ENCODE peak calls at places on chromosomes 3 and 15, in ten cellular contexts. N is mammary epithelial cell; T is tibial nerve; B is CD8-positive, alpha-beta T cell; A is GM12865; U is HL-60; F is endodermal cell; Q is IMR-90; E is AG04449; R is astrocyte. C is an unnamed sample.

GRCh38 chr15:25787381-25787780 is 75.7 kb downstream of the ATP10A start:
- DNase-seq in T (no peak), N (no peak), F (no peak), U (no peak), Q (peak), E (no peak), B (no peak), A (no peak), R (no peak), C (no peak)

GRCh38 chr3:126107960-126108688 is 24.2 kb upstream of the SLC41A3 start:
- DNase-seq in T (no peak), N (peak), R (no peak), B (no peak), E (no peak), A (no peak), U (no peak), F (no peak), Q (peak), C (no peak)

GRCh38 chr3:73786346-73786807 is 161.6 kb upstream of the PDZRN3 start:
- DNase-seq in N (peak), U (no peak), F (no peak), T (peak), Q (peak), A (no peak), B (no peak), E (peak), R (peak), C (peak)

GRCh38 chr15:71272932-71273331 is 157.7 kb downstream of the THSD4 start:
- DNase-seq in B (no peak), N (no peak), F (no peak), E (no peak), R (peak), Q (peak), U (no peak), A (no peak), T (no peak), C (peak)

GRCh38 chr3:150639262-150639661 is 36.1 kb downstream of the SELENOT start:
- DNase-seq in F (no peak), N (peak), E (no peak), A (no peak), U (no peak), Q (peak), B (no peak), T (no peak), R (no peak), C (peak)

GRCh38 chr3:86995537-86995936 is 4.6 kb upstream of the VGLL3 start:
- DNase-seq in B (no peak), A (no peak), Q (peak), R (peak), E (peak), T (no peak), U (no peak), F (no peak), N (peak), C (peak)

GRCh38 chr3:152899306-152899705 is 64.4 kb downstream of the P2RY1 start:
- DNase-seq in T (no peak), Q (no peak), A (no peak), F (no peak), B (no peak), E (no peak), U (no peak), R (no peak), N (no peak), C (no peak)

GRCh38 chr15:69537888-69538287 is 85.3 kb downstream of the RPLP1 start:
- DNase-seq in F (no peak), Q (no peak), T (no peak), B (no peak), A (no peak), U (no peak), E (no peak), N (no peak), R (no peak), C (no peak)

GRCh38 chr3:51966016-51966415 is 1.2 kb downstream of the PCBP4 start:
- DNase-seq in U (no peak), R (no peak), A (no peak), T (no peak), Q (no peak), E (no peak), N (no peak), B (no peak), F (no peak), C (no peak)

GRCh38 chr3:57977755-57978715 is 30.2 kb upstream of the FLNB start:
- DNase-seq in R (no peak), F (peak), N (peak), A (no peak), Q (no peak), T (no peak), B (no peak), E (no peak), U (no peak), C (no peak)

GRCh38 chr15:70385052-70385451 is 287.3 kb upstream of the TLE3 start:
- DNase-seq in U (no peak), T (no peak), F (no peak), E (no peak), B (no peak), Q (no peak), N (no peak), R (no peak), A (no peak), C (no peak)

GRCh38 chr3:189053327-189053726 is 118.4 kb upstream of the TPRG1 start:
- DNase-seq in A (no peak), F (no peak), U (no peak), Q (no peak), R (no peak), E (no peak), B (no peak), N (no peak), T (no peak), C (no peak)

GRCh38 chr3:189049458-189050231 is 122.1 kb upstream of the TPRG1 start:
- DNase-seq in N (no peak), Q (no peak), B (no peak), A (peak), T (no peak), F (peak), R (no peak), E (no peak), U (no peak), C (no peak)
- TF ChIP-seq CTCF in N (peak), Q (no peak), B (no peak), A (peak), T (no peak), F (peak), R (no peak), E (no peak), U (no peak), C (peak)

GRCh38 chr3:5733995-5734394 is 546.5 kb downstream of the EDEM1 start:
- DNase-seq in U (no peak), E (no peak), R (no peak), Q (no peak), F (no peak), T (no peak), A (no peak), B (no peak), N (no peak), C (no peak)

GRCh38 chr3:5741017-5741416 is 553.5 kb downstream of the EDEM1 start:
- DNase-seq in F (no peak), Q (no peak), R (no peak), N (no peak), E (no peak), A (no peak), B (no peak), U (no peak), T (no peak), C (no peak)

GRCh38 chr3:5739949-5740348 is 552.4 kb downstream of the EDEM1 start:
- DNase-seq in N (no peak), F (no peak), A (no peak), E (no peak), B (no peak), T (no peak), U (no peak), R (no peak), Q (no peak), C (no peak)

DNA sequence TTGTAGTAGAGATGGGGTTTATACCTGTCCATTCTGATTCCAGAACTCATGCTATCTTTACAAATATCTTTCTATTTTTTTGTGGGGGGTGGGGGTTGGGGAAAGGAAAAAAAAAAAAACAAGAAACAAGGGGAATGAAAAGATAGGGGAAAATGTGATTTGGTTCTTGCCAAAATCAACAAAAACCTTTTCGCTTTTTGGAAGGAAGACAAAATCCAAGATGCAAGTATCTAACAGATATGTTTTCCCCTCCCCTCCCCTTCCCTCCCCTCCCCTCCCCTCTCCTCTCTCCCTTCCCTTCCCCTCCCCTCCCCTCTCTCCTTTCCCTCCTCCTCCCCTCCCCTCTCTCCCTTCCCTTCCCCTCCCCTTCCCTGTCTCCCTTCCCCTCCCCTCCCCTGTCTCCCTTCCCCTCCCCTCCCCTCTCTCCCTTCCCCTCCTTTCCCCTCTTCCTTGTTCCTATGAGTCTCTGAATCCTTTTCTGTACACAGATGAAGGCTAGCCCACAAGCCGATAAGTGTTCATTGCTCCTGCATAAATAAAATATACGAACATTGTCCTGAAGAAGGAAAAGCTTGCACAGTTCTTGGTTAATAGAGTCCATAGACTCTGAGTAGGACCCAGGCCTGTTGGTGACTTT is 551.9 kb downstream of the EDEM1 start:
- DNase-seq in A (no peak), Q (no peak), R (no peak), N (no peak), B (no peak), E (no peak), U (no peak), F (no peak), T (no peak), C (no peak)
- TF ChIP-seq CTCF in A (no peak), Q (no peak), R (no peak), N (no peak), B (no peak), E (no peak), U (no peak), F (no peak), T (no peak), C (no peak)

GRCh38 chr3:46908294-46908985 is 30.9 kb downstream of the PTH1R start:
- DNase-seq in R (peak), N (no peak), Q (peak), U (no peak), T (peak), E (peak), A (no peak), F (no peak), B (no peak), C (peak)
- TF ChIP-seq CTCF in R (no peak), N (peak), Q (peak), U (no peak), T (no peak), E (no peak), A (peak), F (no peak), B (no peak), C (peak)

GRCh38 chr3:54146383-54147239 is 24.3 kb downstream of the CACNA2D3 start:
- DNase-seq in Q (no peak), T (peak), B (no peak), E (no peak), F (peak), A (peak), R (no peak), U (peak), N (peak), C (peak)
- TF ChIP-seq CTCF in Q (no peak), T (peak), B (no peak), E (peak), F (peak), A (peak), R (peak), U (peak), N (peak), C (peak)

DNA sequence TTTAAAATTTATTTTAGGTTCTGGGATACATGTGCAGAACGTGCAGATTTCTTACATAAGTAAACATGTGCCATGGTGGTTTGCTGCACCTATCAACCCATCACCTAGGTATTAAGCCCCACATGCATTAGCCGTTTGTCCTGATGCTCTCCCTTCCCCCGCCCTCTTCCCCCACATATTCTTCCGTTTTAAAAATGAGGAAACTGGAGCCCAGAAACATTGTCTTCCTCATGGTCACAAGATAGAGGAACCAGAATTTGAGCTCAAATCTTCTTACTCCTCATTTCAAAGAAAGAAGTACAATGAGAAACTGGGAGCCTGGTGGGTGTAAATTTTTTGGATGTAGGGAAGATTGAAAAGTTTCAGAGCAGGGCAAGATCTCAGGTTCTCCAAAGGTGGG is 56.1 kb upstream of the USP3 start:
- DNase-seq in A (no peak), F (no peak), E (no peak), R (no peak), B (no peak), Q (no peak), N (no peak), U (peak), T (peak), C (no peak)
- TF ChIP-seq CTCF in A (no peak), F (no peak), E (no peak), R (no peak), B (no peak), Q (no peak), N (no peak), U (no peak), T (no peak), C (no peak)

DNA sequence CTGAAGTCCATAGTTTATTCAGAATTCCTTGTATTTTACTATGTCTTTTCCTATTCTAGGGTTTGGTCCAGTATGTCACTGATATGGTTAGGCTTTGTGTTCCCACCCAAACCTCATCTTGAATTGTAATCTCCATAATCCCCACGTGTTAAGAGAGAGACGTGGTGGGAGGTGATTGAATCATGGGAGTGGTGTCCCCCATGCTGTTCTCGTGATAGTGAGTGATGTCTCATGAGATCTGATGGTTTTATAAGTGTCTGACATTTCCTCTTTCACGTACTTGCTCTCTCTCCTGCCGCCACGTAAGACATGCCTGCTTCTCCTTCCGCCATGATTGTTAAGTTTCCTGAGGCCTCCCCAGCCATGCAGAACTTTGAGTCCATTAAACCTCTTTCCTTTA is 6.6 kb upstream of the TEX9 start:
- DNase-seq in E (no peak), U (no peak), R (no peak), T (no peak), N (no peak), A (no peak), Q (no peak), B (no peak), F (no peak), C (no peak)
- TF ChIP-seq CTCF in E (no peak), U (no peak), R (no peak), T (no peak), N (no peak), A (no peak), Q (no peak), B (no peak), F (no peak), C (no peak)

GRCh38 chr15:90209591-90209990 is 8.5 kb downstream of the SEMA4B start:
- DNase-seq in U (no peak), E (no peak), A (peak), T (no peak), N (no peak), R (no peak), B (no peak), F (no peak), Q (no peak), C (no peak)
- TF ChIP-seq CTCF in U (no peak), E (no peak), A (no peak), T (no peak), N (no peak), R (no peak), B (no peak), F (no peak), Q (no peak), C (no peak)

GRCh38 chr15:31892513-31892912 is 137.8 kb upstream of the CHRNA7 start:
- DNase-seq in B (no peak), N (no peak), U (no peak), Q (no peak), R (no peak), F (no peak), E (no peak), T (no peak), A (no peak), C (no peak)

DNA sequence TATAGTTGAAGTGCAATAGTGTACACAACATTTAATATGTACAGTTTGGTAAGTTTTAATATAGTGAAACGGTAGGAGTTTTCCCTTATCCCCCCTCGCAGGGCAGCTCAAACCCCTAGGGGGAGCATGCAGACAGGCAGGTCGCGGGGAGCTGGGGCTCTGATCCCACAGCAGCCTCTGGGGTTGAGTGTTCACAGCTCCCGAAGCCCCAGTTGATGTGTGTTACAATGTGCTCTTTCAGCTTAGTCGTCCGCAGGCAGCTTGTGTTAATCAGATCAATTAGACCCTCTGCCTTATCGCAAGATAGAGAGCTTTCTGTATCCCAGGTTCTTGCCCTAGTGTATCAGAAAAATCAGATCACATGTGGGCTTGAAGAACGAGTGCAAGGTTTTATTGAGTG is 143.1 kb upstream of the CHRNA7 start:
- DNase-seq in E (no peak), F (peak), B (no peak), N (no peak), A (no peak), T (no peak), R (no peak), Q (no peak), U (no peak), C (no peak)
- TF ChIP-seq CTCF in E (no peak), F (peak), B (no peak), N (no peak), A (no peak), T (no peak), R (no peak), Q (no peak), U (no peak), C (no peak)

GRCh38 chr15:100245496-100245838 is 96.3 kb downstream of the ADAMTS17 start:
- DNase-seq in A (no peak), E (no peak), Q (no peak), N (no peak), U (no peak), F (no peak), B (no peak), T (no peak), R (no peak), C (no peak)

GRCh38 chr15:100244796-100245495 is 96.8 kb downstream of the ADAMTS17 start:
- DNase-seq in U (no peak), R (no peak), A (no peak), Q (no peak), T (no peak), N (no peak), E (no peak), B (no peak), F (no peak), C (no peak)

GRCh38 chr15:100242989-100243388 is 98.8 kb downstream of the ADAMTS17 start:
- DNase-seq in F (no peak), T (no peak), R (no peak), E (no peak), U (no peak), Q (no peak), B (no peak), A (no peak), N (no peak), C (no peak)

GRCh38 chr15:100245855-100246254 is 95.9 kb downstream of the ADAMTS17 start:
- DNase-seq in B (no peak), F (no peak), E (no peak), Q (no peak), R (no peak), T (no peak), A (no peak), U (no peak), N (no peak), C (no peak)

DNA sequence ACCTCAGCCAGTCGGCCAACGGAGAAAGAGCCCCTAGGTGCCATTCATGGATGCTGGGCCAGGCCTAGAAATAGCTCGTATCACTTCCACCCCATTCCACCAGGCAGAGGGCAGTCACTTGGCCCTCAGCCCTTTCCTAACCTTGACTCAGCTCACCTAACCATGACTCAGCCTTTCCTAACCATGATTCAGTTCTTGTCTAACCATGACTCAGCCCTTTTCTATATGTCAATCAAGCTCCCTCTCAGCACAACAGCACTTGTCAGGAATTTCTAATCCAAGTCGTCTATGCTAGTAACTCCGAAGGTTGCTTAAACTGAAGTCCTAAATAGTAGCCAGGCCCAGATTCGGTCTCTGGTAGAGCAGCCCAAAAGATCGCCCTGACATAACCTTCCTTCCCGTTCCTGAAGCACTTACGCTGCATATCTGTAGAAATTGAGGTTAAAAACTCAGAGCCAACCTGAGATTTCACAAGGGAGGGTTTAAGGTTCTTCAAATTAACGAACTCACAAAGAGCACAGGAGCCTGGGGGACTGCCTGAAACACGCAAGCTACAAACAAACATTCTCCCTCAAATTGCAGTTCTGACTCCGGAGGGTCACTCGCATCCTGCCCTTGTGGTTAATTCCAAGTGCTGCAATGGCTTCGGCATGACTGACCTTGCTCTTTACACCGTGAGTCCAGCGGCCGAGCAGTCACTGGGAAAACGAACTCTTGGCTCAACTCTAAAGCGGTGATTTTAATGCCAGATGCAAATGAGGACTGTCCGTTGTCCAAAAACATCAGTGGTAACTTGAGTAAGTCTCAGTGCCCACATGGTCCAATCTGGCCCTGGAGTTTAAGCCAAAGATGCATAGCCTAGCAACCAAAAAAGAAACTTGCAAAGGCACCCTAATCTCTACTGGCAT is 99.9 kb downstream of the ADAMTS17 start:
- DNase-seq in E (no peak), R (peak), A (no peak), F (peak), N (peak), U (no peak), T (peak), Q (no peak), B (no peak), C (peak)
- TF ChIP-seq CTCF in E (no peak), R (no peak), A (no peak), F (no peak), N (no peak), U (no peak), T (no peak), Q (no peak), B (no peak), C (no peak)